ENCODE peak calls at places on chromosomes 5 and 9, in four cellular contexts. One of them, this sample, is unnamed.

GRCh38 chr9:120348951-120349429 is 231.0 kb downstream of the CDK5RAP2 start:
- DNase-seq in AG20443: peak; percentile 82
- DNase-seq in vagina: peak; percentile 65
- DNase-seq in psoas muscle: peak; percentile 52
- DNase-seq in this sample: peak; percentile 37

GRCh38 chr5:141683596-141684161 is 1.6 kb upstream of the ARAP3 start:
- DNase-seq in vagina: no peak
- DNase-seq in AG20443: no peak
- DNase-seq in psoas muscle: no peak
- DNase-seq in this sample: no peak

GRCh38 chr5:40355842-40356241 is 323.9 kb upstream of the PTGER4 start:
- DNase-seq in AG20443: no peak
- DNase-seq in vagina: no peak
- DNase-seq in psoas muscle: no peak
- DNase-seq in this sample: no peak

GRCh38 chr5:177588413-177588909 is 3.5 kb upstream of the TMED9 start:
- DNase-seq in AG20443: no peak
- DNase-seq in psoas muscle: no peak
- DNase-seq in vagina: no peak
- DNase-seq in this sample: no peak

GRCh38 chr5:54553659-54554207 is 36.2 kb downstream of the SNX18 start:
- DNase-seq in psoas muscle: no peak
- DNase-seq in vagina: no peak
- DNase-seq in AG20443: no peak
- DNase-seq in this sample: no peak

GRCh38 chr5:80963521-80963895 is 3.3 kb downstream of the RASGRF2 start:
- DNase-seq in AG20443: no peak
- DNase-seq in psoas muscle: no peak
- DNase-seq in vagina: no peak
- DNase-seq in this sample: no peak

GRCh38 chr5:143685416-143685815 is 126.5 kb upstream of the HMHB1 start:
- DNase-seq in vagina: no peak
- DNase-seq in psoas muscle: no peak
- DNase-seq in AG20443: no peak
- DNase-seq in this sample: peak; percentile 29

GRCh38 chr9:134828892-134829291 is 51.7 kb upstream of the FCN2 start:
- DNase-seq in AG20443: no peak
- DNase-seq in vagina: no peak
- DNase-seq in psoas muscle: no peak
- DNase-seq in this sample: no peak

GRCh38 chr9:112065781-112066606 is 109.1 kb downstream of the SUSD1 start:
- DNase-seq in vagina: no peak
- DNase-seq in AG20443: no peak
- DNase-seq in psoas muscle: no peak
- DNase-seq in this sample: peak; percentile 91